ENCODE peak calls at places on chromosome 1, in five cellular contexts. N is bronchial epithelial cell; H is pancreas; I is CD8-positive, alpha-beta T cell; A is heart right ventricle. K is an unnamed sample. For H3K27me3, the result is how much of the 10 kb centered on the place peaks cover.

GRCh38 chr1:203136409-203137042 is 9.0 kb downstream of the ADORA1 start:
- DNase-seq in N (no peak), H (no peak), I (no peak), A (no peak), K (no peak)

GRCh38 chr1:34165422-34165921 is 442 bp upstream of the CSMD2 start:
- DNase-seq in N (no peak), H (no peak), I (no peak), A (no peak), K (no peak)

GRCh38 chr1:203673550-203674411 is 47.1 kb downstream of the ATP2B4 start:
- DNase-seq in N (peak), H (no peak), I (peak), A (peak), K (no peak)

GRCh38 chr1:93874025-93874651 is 4.9 kb downstream of the DNTTIP2 start:
- DNase-seq in N (peak), H (no peak), I (no peak), A (no peak), K (no peak)

GRCh38 chr1:83113686-83114085 is 885.2 kb downstream of the TTLL7 start:
- DNase-seq in N (no peak), H (no peak), I (no peak), A (no peak), K (no peak)

GRCh38 chr1:93615201-93616150 is 66.2 kb downstream of the BCAR3 start:
- DNase-seq in N (peak), H (no peak), I (no peak), A (no peak), K (no peak)

GRCh38 chr1:172378109-172378755 is 42.3 kb upstream of the C1orf105 start:
- DNase-seq in N (no peak), H (no peak), I (no peak), A (no peak), K (no peak)

GRCh38 chr1:229230893-229231753 is 39.8 kb upstream of the RAB4A start:
- DNase-seq in N (peak), H (no peak), I (no peak), A (no peak), K (no peak)

GRCh38 chr1:112840631-112841624 is 115.1 kb downstream of the SLC16A1 start:
- DNase-seq in N (peak), H (no peak), I (no peak), A (no peak), K (no peak)

GRCh38 chr1:32247983-32248889 is 1.2 kb downstream of the FAM167B start:
- DNase-seq in N (peak), H (peak), I (peak), A (peak), K (peak)

GRCh38 chr1:50538476-50538875 is 115.2 kb upstream of the DMRTA2 start:
- DNase-seq in N (no peak), H (no peak), I (no peak), A (no peak), K (no peak)

GRCh38 chr1:193471981-193472380 is 285.6 kb upstream of the B3GALT2 start:
- DNase-seq in N (no peak), H (no peak), I (no peak), A (no peak), K (no peak)

GRCh38 chr1:193472430-193472829 is 286.0 kb upstream of the B3GALT2 start:
- DNase-seq in N (no peak), H (no peak), I (no peak), A (no peak), K (no peak)

GRCh38 chr1:193473932-193474331 is 287.5 kb upstream of the B3GALT2 start:
- DNase-seq in N (no peak), H (no peak), I (no peak), A (no peak), K (no peak)

GRCh38 chr1:193476748-193477147 is 290.3 kb upstream of the B3GALT2 start:
- DNase-seq in N (no peak), H (no peak), I (no peak), A (no peak), K (no peak)

DNA sequence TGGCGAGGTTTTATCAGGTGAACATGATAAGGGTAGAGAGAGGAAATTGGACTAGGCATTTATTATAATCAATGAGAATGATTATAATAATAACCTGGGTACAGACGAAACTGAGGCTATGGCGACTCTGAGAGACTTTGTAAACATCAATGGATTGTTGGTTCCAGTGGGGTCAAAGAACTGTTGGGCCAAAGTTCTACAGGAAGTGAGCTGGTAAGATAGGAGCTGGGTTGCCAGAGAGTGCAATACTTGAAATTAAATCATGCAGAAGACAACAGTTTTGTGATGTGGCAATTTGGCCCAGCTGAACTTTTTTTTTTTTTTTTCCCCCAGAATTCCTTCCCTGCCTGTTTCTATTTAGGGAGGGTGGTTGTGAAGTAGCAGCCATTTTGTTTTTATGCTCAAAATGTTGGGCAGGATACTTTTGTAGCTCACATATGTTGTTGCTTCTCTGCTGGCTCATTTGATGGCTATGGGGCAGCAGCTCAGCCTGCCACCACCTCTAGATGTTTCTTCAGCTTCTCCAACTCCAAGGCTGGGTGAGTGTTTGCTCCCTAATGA is 286.5 kb upstream of the B3GALT2 start:
- DNase-seq in N (no peak), H (no peak), I (no peak), A (no peak), K (no peak)
- H3K4me3 ChIP-seq in N (no peak), H (no peak), I (no peak), A (no peak), K (no peak)

GRCh38 chr1:10585242-10585641 is 110.5 kb downstream of the PEX14 start:
- DNase-seq in N (no peak), H (no peak), I (no peak), A (no peak), K (no peak)

GRCh38 chr1:10588640-10589039 is 113.9 kb downstream of the PEX14 start:
- DNase-seq in N (no peak), H (no peak), I (no peak), A (no peak), K (no peak)

GRCh38 chr1:10589074-10589473 is 114.3 kb downstream of the PEX14 start:
- DNase-seq in N (no peak), H (no peak), I (no peak), A (no peak), K (no peak)

DNA sequence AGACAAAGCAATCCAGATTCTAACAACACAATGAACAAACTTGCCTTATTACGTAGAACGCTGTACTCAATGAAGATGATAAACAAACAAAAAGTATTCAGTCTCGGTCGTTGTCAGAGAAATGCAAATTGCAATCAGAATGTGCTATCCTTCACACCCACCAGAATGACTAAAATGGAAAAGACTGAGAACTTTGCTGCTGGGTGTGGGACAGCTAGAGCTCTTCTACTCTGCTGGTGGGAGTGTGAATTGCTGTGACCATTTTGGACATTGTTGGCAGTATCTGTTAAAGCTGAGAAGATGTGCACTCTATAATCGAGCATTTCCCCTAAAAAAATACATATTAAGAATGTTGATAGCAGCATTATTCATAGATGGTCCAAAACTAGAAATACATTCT is 111.4 kb downstream of the PEX14 start:
- DNase-seq in N (no peak), H (no peak), I (no peak), A (no peak), K (no peak)
- TF ChIP-seq CTCF in N (no peak), H (no peak), I (no peak), A (no peak), K (no peak)

GRCh38 chr1:37176269-37176668 is 142.0 kb upstream of the GRIK3 start:
- DNase-seq in N (no peak), H (no peak), I (no peak), A (no peak), K (no peak)

GRCh38 chr1:37177230-37177864 is 143.0 kb upstream of the GRIK3 start:
- DNase-seq in N (peak), H (no peak), I (no peak), A (no peak), K (no peak)

GRCh38 chr1:37175666-37176215 is 141.4 kb upstream of the GRIK3 start:
- DNase-seq in N (no peak), H (no peak), I (no peak), A (no peak), K (no peak)

GRCh38 chr1:37171651-37172050 is 137.3 kb upstream of the GRIK3 start:
- DNase-seq in N (no peak), H (no peak), I (no peak), A (no peak), K (no peak)

GRCh38 chr1:37174876-37175275 is 140.6 kb upstream of the GRIK3 start:
- DNase-seq in N (no peak), H (no peak), I (no peak), A (no peak), K (no peak)
- H3K27me3 ChIP-seq in N (under half), H (under half), I (under half), A (under half), K (under half)

GRCh38 chr1:197141556-197141955 is 4.9 kb downstream of the ASPM start:
- DNase-seq in N (no peak), H (no peak), I (no peak), A (no peak), K (no peak)
- H3K4me3 ChIP-seq in N (no peak), H (no peak), I (no peak), A (no peak), K (no peak)

GRCh38 chr1:29343476-29343875 is 107.2 kb downstream of the PTPRU start:
- DNase-seq in N (no peak), H (no peak), I (no peak), A (no peak), K (no peak)

GRCh38 chr1:29342351-29342750 is 106.0 kb downstream of the PTPRU start:
- DNase-seq in N (no peak), H (no peak), I (no peak), A (no peak), K (no peak)

GRCh38 chr1:29344336-29344735 is 108.0 kb downstream of the PTPRU start:
- DNase-seq in N (no peak), H (no peak), I (no peak), A (no peak), K (no peak)

GRCh38 chr1:29343908-29344307 is 107.6 kb downstream of the PTPRU start:
- DNase-seq in N (no peak), H (no peak), I (no peak), A (no peak), K (no peak)

GRCh38 chr1:29341936-29342335 is 105.6 kb downstream of the PTPRU start:
- DNase-seq in N (no peak), H (no peak), I (no peak), A (no peak), K (no peak)
- TF ChIP-seq CTCF in N (no peak), H (no peak), I (no peak), A (no peak), K (no peak)

DNA sequence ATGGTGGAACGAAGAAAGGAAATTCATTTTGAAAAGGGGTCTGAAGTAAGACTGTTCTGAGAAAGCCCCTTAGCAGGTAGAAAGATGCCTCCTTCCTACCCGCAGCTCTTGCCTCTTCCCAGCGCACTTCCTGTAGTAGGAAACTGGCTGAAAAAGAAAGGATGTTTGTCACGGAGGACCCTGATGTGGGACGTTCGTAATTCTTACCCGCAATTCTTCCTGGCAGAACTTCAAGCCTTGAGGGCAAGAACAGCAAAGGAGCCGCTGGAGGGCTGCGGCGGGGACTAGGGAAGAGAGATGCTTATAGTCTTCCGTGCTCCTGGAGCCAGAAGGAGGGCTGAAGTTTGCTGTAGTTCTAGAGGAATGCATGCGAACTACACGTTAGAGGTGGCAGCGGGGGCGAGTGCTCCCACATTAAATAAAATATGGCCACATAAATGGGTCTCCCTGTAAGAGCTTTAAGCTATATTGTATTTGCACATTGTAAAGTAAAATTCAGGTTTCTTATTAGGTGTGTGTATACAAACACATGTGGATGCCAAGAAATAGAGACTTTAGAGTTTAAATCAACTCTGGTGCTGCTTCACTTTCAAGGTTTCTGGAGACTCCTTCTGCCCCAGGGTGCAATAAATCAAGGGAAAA is 6.4 kb downstream of the C1orf53 start:
- DNase-seq in N (no peak), H (no peak), I (no peak), A (no peak), K (no peak)
- H3K27me3 ChIP-seq in N (under half), H (under half), I (half or more), A (half or more), K (under half)

GRCh38 chr1:40711465-40712404 is 20.2 kb downstream of the NFYC start:
- DNase-seq in N (peak), H (no peak), I (no peak), A (no peak), K (no peak)

GRCh38 chr1:40709802-40710278 is 18.3 kb downstream of the NFYC start:
- DNase-seq in N (no peak), H (no peak), I (no peak), A (no peak), K (no peak)

GRCh38 chr1:40710581-40711315 is 19.2 kb downstream of the NFYC start:
- DNase-seq in N (no peak), H (no peak), I (no peak), A (peak), K (no peak)

GRCh38 chr1:40712997-40713396 is 21.5 kb downstream of the NFYC start:
- DNase-seq in N (no peak), H (no peak), I (no peak), A (peak), K (no peak)

GRCh38 chr1:40712405-40712944 is 21.0 kb downstream of the NFYC start:
- DNase-seq in N (no peak), H (peak), I (no peak), A (no peak), K (no peak)
- H3K4me3 ChIP-seq in N (no peak), H (no peak), I (no peak), A (no peak), K (no peak)

GRCh38 chr1:19728413-19729145 is 63.9 kb downstream of the HTR6 start:
- DNase-seq in N (no peak), H (no peak), I (no peak), A (no peak), K (no peak)
- TF ChIP-seq CTCF in N (no peak), H (no peak), I (no peak), A (no peak), K (no peak)

GRCh38 chr1:21639594-21640041 is 29.5 kb downstream of the RAP1GAP start:
- DNase-seq in N (no peak), H (no peak), I (no peak), A (no peak), K (no peak)
- H3K27me3 ChIP-seq in N (under half), H (under half), I (under half), A (under half), K (under half)

K was measured in ovary.